ENCODE peak calls at places on chromosomes 16 and 17, in nine cellular contexts. R is A549; E is cardiac muscle cell; I is tibial nerve; S is RWPE2; A is dorsolateral prefrontal cortex; F is adrenal gland; H is prostate gland; B is CD8-positive, alpha-beta T cell. M is an unnamed sample.

GRCh38 chr16:86886651-86887050 is 308.3 kb downstream of the FOXL1 start:
- DNase-seq in R (no peak), E (no peak), I (no peak), S (no peak), A (no peak), F (no peak), H (no peak), B (no peak), M (no peak)

GRCh38 chr16:69126221-69126620 is 6.2 kb downstream of the CHTF8 start:
- DNase-seq in R (no peak), E (no peak), I (no peak), S (no peak), A (no peak), F (no peak), H (no peak), B (no peak), M (no peak)

GRCh38 chr16:85227924-85228462 is 115.7 kb upstream of the CIBAR2 start:
- DNase-seq in R (no peak), E (peak; percentile 76), I (no peak), S (no peak), A (peak; percentile 33), F (no peak), H (no peak), B (no peak), M (no peak)

GRCh38 chr16:89453662-89454321 is 36.6 kb downstream of the ANKRD11 start:
- DNase-seq in R (peak; percentile 56), E (peak; percentile 52), I (no peak), S (no peak), A (no peak), F (no peak), H (no peak), B (no peak), M (no peak)

GRCh38 chr16:84367750-84368320 is 503 bp upstream of the ATP2C2 start:
- DNase-seq in R (no peak), E (no peak), I (no peak), S (no peak), A (no peak), F (no peak), H (peak; percentile 26), B (no peak), M (no peak)

GRCh38 chr16:27426423-27427408 is 24.7 kb downstream of the IL21R start:
- DNase-seq in R (no peak), E (peak; percentile 86), I (peak; percentile 18), S (no peak), A (no peak), F (peak; percentile 53), H (no peak), B (peak; percentile 85), M (no peak)

GRCh38 chr16:72467157-72467759 is 295.3 kb upstream of the PMFBP1 start:
- DNase-seq in R (peak; percentile 2), E (peak; percentile 71), I (no peak), S (no peak), A (no peak), F (no peak), H (no peak), B (no peak), M (no peak)

GRCh38 chr17:80832266-80832676 is 159.4 kb upstream of the CHMP6 start:
- DNase-seq in R (peak; percentile 55), E (peak; percentile 75), I (peak; percentile 16), S (no peak), A (peak; percentile 78), F (peak; percentile 43), H (no peak), B (no peak), M (no peak)

GRCh38 chr16:48818257-48818656 is 208.3 kb upstream of the N4BP1 start:
- DNase-seq in R (no peak), E (no peak), I (no peak), S (no peak), A (no peak), F (no peak), H (no peak), B (no peak), M (no peak)

GRCh38 chr17:64781013-64781392 is 118.9 kb upstream of the SMURF2 start:
- DNase-seq in R (no peak), E (no peak), I (no peak), S (no peak), A (no peak), F (no peak), H (no peak), B (no peak), M (no peak)

GRCh38 chr17:38554430-38555350 is 51.1 kb downstream of the SRCIN1 start:
- DNase-seq in R (no peak), E (peak; percentile 69), I (no peak), S (no peak), A (no peak), F (no peak), H (no peak), B (no peak), M (no peak)

GRCh38 chr16:30186444-30186781 is 3.0 kb downstream of the CORO1A start:
- DNase-seq in R (no peak), E (no peak), I (no peak), S (peak; percentile 49), A (no peak), F (no peak), H (no peak), B (no peak), M (no peak)

GRCh38 chr16:46961373-46962353 is 11.8 kb downstream of the DNAJA2 start:
- DNase-seq in R (no peak), E (no peak), I (no peak), S (no peak), A (no peak), F (no peak), H (no peak), B (peak; percentile 62), M (no peak)

GRCh38 chr16:86541560-86541959 is 13.5 kb downstream of the MTHFSD start:
- DNase-seq in R (no peak), E (no peak), I (no peak), S (no peak), A (no peak), F (no peak), H (no peak), B (no peak), M (no peak)

GRCh38 chr17:17849147-17849820 is 12.5 kb upstream of the SREBF1 start:
- DNase-seq in R (no peak), E (peak; percentile 76), I (peak; percentile 54), S (no peak), A (peak; percentile 70), F (no peak), H (no peak), B (peak; percentile 90), M (peak; percentile 29)

GRCh38 chr16:81266680-81267095 is 28.2 kb downstream of the BCO1 start:
- DNase-seq in R (no peak), E (peak; percentile 5), I (no peak), S (no peak), A (no peak), F (no peak), H (no peak), B (no peak), M (no peak)

GRCh38 chr17:74964988-74965622 is 7.5 kb downstream of the HID1 start:
- DNase-seq in R (no peak), E (no peak), I (no peak), S (no peak), A (no peak), F (no peak), H (no peak), B (no peak), M (no peak)
- H3K27ac ChIP-seq in R (no peak overlapping the region), E (no peak overlapping the region), I (no peak overlapping the region), S (no peak overlapping the region), A (peak overlapping the region; percentile 92), F (no peak overlapping the region), H (no peak overlapping the region), B (no peak overlapping the region), M (no peak overlapping the region)

DNA sequence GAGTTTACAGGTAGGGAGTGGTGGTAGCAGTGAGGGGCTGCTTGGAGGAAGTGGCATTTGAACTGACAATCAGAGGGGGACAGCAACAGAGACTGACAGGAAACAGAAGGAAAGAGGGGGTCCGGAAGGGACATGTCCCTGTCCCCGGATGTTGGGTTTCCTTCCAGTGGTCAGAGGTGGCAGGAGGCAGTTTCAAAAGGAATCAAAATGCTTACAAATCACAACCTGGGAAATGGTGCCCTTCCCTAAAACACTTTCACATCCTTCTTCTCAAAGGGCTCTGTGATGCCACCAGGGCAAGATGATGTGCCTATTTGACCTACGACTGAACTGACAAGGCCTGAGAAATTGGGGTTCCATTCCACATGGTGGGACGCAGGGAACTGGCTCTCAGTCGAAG is 19.7 kb downstream of the ADGRG1 start:
- DNase-seq in R (no peak), E (no peak), I (no peak), S (no peak), A (no peak), F (no peak), H (no peak), B (no peak), M (no peak)
- H3K27ac ChIP-seq in R (peak overlapping the region; percentile 89), E (no peak overlapping the region), I (no peak overlapping the region), S (peak overlapping the region; percentile 62), A (peak overlapping the region; percentile 72), F (no peak overlapping the region), H (peak overlapping the region; percentile 40), B (no peak overlapping the region), M (peak overlapping the region; percentile 69)

GRCh38 chr16:78069913-78070312 is 29.5 kb upstream of the WWOX start:
- DNase-seq in R (no peak), E (no peak), I (no peak), S (no peak), A (no peak), F (no peak), H (no peak), B (no peak), M (no peak)
- H3K27ac ChIP-seq in R (no peak overlapping the region), E (no peak overlapping the region), I (no peak overlapping the region), S (no peak overlapping the region), A (no peak overlapping the region), F (no peak overlapping the region), H (no peak overlapping the region), B (no peak overlapping the region), M (no peak overlapping the region)

DNA sequence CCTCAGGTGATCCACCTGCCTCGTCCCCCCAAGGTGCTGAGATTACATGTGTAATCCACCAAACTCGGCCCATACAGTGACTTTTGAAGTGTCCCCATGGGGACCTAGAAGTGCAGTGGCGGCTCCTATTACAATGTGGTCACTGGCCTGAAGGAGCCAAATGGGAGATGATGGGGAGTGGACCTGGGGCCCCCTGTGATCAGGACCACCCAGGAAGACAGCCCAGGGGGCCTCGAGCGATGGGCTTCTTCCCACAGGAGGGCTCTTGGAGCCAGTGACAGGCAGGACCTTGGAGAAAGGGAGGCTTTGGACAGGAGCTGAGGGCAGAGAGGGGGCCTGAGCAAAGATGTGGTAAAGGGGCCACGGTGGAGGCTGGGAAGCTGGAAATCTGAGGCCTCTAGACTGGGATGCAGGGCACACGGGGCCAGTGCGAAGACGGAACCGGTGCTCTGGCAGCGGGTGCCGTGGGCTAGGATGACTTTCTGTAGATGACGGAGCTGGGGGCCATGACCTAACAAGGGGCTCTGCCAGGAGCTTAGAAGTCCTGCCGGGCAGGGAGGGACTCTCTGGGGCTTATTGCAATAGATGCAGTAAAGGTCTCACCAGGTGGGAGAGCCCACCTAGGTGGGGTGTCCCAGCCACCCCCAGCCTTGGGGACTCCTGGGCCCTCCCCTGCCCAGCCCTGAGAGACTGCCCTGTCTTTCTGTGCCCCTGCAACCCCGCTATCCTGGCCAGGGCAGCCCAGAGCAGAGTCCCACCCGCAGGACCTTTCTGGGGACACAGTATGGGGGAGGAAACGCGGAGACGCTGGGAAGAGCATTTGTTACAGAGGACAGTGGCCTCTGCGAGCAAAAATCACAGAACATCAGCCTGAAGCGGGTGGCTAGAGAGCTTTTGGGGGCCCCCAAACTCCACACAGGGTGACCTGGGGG is 2.7 kb upstream of the C17orf99 start:
- DNase-seq in R (no peak), E (no peak), I (no peak), S (no peak), A (no peak), F (no peak), H (no peak), B (no peak), M (no peak)
- H3K27ac ChIP-seq in R (peak overlapping the region; percentile 84), E (peak overlapping the region; percentile 28), I (no peak overlapping the region), S (peak overlapping the region; percentile 2), A (peak overlapping the region; percentile 72), F (no peak overlapping the region), H (no peak overlapping the region), B (no peak overlapping the region), M (peak overlapping the region; percentile 59)

GRCh38 chr17:35790826-35791225 is 4.6 kb downstream of the MMP28 start:
- DNase-seq in R (no peak), E (no peak), I (no peak), S (no peak), A (no peak), F (no peak), H (no peak), B (no peak), M (no peak)
- H3K27ac ChIP-seq in R (peak overlapping the region; percentile 53), E (no peak overlapping the region), I (no peak overlapping the region), S (peak overlapping the region; percentile 91), A (no peak overlapping the region), F (no peak overlapping the region), H (no peak overlapping the region), B (no peak overlapping the region), M (no peak overlapping the region)

M was measured in caudate nucleus.